ENCODE peak calls at places on chromosome 19, in eight cellular contexts. Q is A549, W is ovary, S is HepG2, B is tibial nerve, K is H1, G is sigmoid colon, H is GM12878. E is an unnamed sample.

GRCh38 chr19:15684828-15685227 is 11.9 kb downstream of the CYP4F12 start:
- DNase-seq in B (no peak), Q (no peak), K (no peak), H (no peak), G (no peak), S (no peak), W (no peak), E (no peak)

GRCh38 chr19:31102674-31103073 is 246.6 kb downstream of the TSHZ3 start:
- DNase-seq in S (no peak), W (no peak), H (no peak), Q (no peak), K (no peak), B (no peak), G (no peak), E (no peak)

GRCh38 chr19:33796164-33797100 is at the start of gene KCTD15:
- DNase-seq in G (no peak), B (no peak), W (peak; percentile 79), S (no peak), K (no peak), Q (peak; percentile 66), H (no peak), E (peak; percentile 45)

GRCh38 chr19:35095667-35096368 is 19.8 kb upstream of the FXYD3 start:
- DNase-seq in H (no peak), Q (no peak), K (no peak), G (no peak), S (no peak), B (no peak), W (no peak), E (no peak)

GRCh38 chr19:28859811-28860210 is 353.1 kb downstream of the UQCRFS1 start:
- DNase-seq in K (no peak), W (no peak), G (no peak), H (no peak), B (no peak), S (no peak), Q (no peak), E (no peak)

GRCh38 chr19:17520865-17521264 is 9.4 kb downstream of the PGLS start:
- DNase-seq in Q (no peak), K (no peak), W (no peak), B (no peak), H (no peak), S (no peak), G (no peak), E (no peak)

GRCh38 chr19:38433268-38433733 is at the start of gene RYR1:
- DNase-seq in G (no peak), S (no peak), W (no peak), H (no peak), Q (no peak), B (no peak), K (no peak), E (peak; percentile 40)

GRCh38 chr19:15297416-15298224 is 34.7 kb downstream of the BRD4 start:
- DNase-seq in S (peak; percentile 99), W (no peak), H (no peak), G (no peak), Q (peak; percentile 85), K (no peak), B (no peak), E (peak; percentile 43)

GRCh38 chr19:15911599-15912237 is 13.8 kb upstream of the CYP4F2 start:
- DNase-seq in S (no peak), B (no peak), W (no peak), K (no peak), Q (no peak), H (no peak), G (no peak), E (no peak)

GRCh38 chr19:904545-904944 is 8.5 kb downstream of the R3HDM4 start:
- DNase-seq in Q (no peak), W (no peak), B (no peak), H (no peak), G (no peak), S (no peak), K (no peak), E (no peak)
- TF ChIP-seq POLR2A in Q (no peak), W (no peak), B (no peak), H (no peak), G (no peak), S (no peak), K (no peak), E (no peak)

GRCh38 chr19:46841458-46842083 is 9.1 kb downstream of the AP2S1 start:
- DNase-seq in K (no peak), Q (peak; percentile 69), S (no peak), G (no peak), W (no peak), H (no peak), B (no peak), E (peak; percentile 39)
- TF ChIP-seq EP300 in K (no peak), Q (no peak), S (no peak), G (no peak), W (no peak), H (no peak), B (peak; percentile 11), E (no peak)

GRCh38 chr19:18910010-18910409 is 9.2 kb downstream of the COPE start:
- DNase-seq in H (no peak), K (no peak), S (no peak), Q (no peak), B (no peak), W (no peak), G (no peak), E (no peak)
- H3K27ac ChIP-seq in H (no peak overlapping the region), K (no peak overlapping the region), S (no peak overlapping the region), Q (no peak overlapping the region), B (no peak overlapping the region), W (no peak overlapping the region), G (no peak overlapping the region), E (no peak overlapping the region)

GRCh38 chr19:5790573-5791520 is at the start of gene DUS3L:
- DNase-seq in K (peak; percentile 94), S (peak; percentile 97), H (peak; percentile 98), Q (peak; percentile 98), W (peak; percentile 97), B (peak; percentile 92), G (peak; percentile 99), E (peak; percentile 97)
- TF ChIP-seq POLR2A in K (no peak), S (peak; percentile 60), H (peak; percentile 93), Q (peak; percentile 44), W (peak; percentile 64), B (peak; percentile 62), G (peak; percentile 63), E (peak; percentile 84)

GRCh38 chr19:46616631-46617322 is 8.1 kb downstream of the PTGIR start:
- DNase-seq in H (no peak), S (peak; percentile 50), K (no peak), B (no peak), W (peak; percentile 54), G (no peak), Q (peak; percentile 77), E (peak; percentile 69)
- TF ChIP-seq EP300 in H (no peak), S (no peak), K (no peak), B (no peak), W (no peak), G (no peak), Q (no peak), E (no peak)

DNA sequence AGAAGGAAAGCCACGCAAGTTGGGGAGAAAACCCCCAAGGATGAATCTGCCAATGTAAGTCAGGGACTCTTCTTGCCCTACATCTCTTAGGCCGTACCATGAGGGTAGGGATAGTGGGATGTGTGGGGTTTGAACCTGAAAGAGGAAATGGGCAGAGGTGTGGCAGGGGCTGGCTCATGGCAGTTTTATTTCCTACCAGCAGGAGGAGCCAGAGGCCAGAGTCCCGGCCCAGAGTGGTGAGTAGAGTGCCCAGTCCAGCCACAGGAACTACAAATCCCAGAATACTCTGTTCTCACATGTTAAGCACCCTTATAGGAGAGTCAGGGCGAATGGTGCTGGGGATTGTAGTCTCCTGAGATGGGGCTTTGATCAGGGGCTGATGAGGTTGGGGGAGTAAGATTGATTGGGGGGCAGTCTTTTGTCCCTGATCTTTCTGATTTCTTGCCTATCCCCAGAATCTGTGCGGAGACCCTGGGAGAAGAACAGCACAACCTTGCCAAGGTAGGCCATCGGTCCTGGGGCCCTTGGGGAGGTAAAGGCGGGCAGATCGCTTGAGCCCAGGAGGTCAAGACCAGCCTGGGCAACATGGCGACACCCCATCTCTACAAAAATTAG is 16.5 kb downstream of the VASP start:
- DNase-seq in S (peak; percentile 82), G (peak; percentile 92), B (no peak), K (peak; percentile 64), W (peak; percentile 85), H (peak; percentile 57), Q (peak; percentile 94), E (peak; percentile 85)
- H3K27ac ChIP-seq in S (no peak overlapping the region), G (peak overlapping the region; percentile 30), B (peak overlapping the region; percentile 67), K (no peak overlapping the region), W (no peak overlapping the region), H (no peak overlapping the region), Q (no peak overlapping the region), E (peak overlapping the region; percentile 66)

GRCh38 chr19:12034196-12034595 is 1.3 kb downstream of the ZNF433 start:
- DNase-seq in B (no peak), W (no peak), H (no peak), S (no peak), K (no peak), Q (no peak), G (no peak), E (no peak)

GRCh38 chr19:12034610-12035009 is 869 bp downstream of the ZNF433 start:
- DNase-seq in S (no peak), K (no peak), H (no peak), B (no peak), Q (no peak), W (no peak), G (no peak), E (no peak)

DNA sequence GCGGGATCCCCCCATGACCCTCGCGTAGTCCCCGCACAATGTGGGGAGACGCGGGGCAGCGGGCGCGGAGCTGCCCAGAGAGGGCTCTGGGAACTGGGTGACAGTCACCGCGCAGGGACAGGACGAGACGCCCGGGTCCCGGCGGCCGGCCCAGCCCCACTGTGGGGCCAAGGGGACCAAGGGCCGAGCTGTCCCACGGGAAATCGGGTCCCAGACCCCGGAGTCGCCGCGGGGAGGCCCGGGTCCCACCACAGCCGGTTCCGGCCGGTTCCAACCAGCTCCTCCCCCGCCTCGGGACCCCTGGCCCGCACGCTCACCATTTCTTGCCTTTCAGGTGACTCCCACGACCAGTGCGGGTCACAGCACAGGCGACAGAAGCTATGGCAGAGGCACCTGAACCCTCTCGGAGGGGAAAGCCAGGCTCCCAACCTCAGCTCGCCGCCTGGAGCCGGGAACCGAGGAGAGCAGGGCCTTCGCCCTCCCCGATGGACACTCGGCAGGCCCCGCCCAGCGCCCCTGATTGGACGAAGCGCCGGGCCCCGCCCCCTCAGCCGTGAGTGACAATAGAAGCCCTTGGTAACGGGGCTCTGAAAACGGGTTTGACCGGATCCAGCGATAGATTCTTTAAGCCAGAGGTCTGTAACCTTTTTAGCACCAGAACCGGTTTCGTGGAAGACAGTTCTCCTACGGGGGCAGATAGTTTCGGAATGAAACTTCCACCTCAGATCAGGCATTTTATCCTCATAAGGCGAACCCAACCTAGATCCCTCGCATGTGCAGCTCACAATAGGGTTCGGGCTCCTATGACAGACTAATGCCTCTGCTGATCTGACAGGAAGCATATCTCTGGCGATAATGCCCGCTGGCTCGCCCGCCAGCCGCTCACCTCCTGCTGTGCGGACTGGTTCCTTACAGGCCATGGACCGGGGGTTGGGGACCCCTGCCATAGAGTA is at the start of gene ZNF433:
- DNase-seq in H (no peak), Q (no peak), W (peak; percentile 96), G (peak; percentile 96), K (peak; percentile 76), B (peak; percentile 96), S (peak; percentile 84), E (peak; percentile 96)
- TF ChIP-seq POLR2A in H (peak; percentile 91), Q (no peak), W (peak; percentile 65), G (peak; percentile 40), K (no peak), B (peak; percentile 80), S (peak; percentile 91), E (peak; percentile 43)